ENCODE peak calls at places on chromosomes 11 and 22, in ten cellular contexts. One of them, this sample, is unnamed.

GRCh38 chr11:66689661-66690590 is 12.2 kb upstream of the RBM4B start:
- DNase-seq in K562: no peak
- DNase-seq in NCI-H460: no peak
- DNase-seq in stimulated activated CD8-positive, alpha-beta memory T cell treated with anti-CD3 and anti-CD28 coated beads, Interleukin-12 subunit alpha, Interleukin-12 subunit beta, amount 100 ng/mL, for 4 hours: no peak
- DNase-seq in AG08396: no peak
- DNase-seq in left lung: no peak
- DNase-seq in MCF 10A: no peak
- DNase-seq in stimulated activated CD4-positive, alpha-beta T cell treated with anti-CD3 and anti-CD28 coated beads, Interleukin-15, amount 100 ng/mL, for 1 hour: no peak
- DNase-seq in ELR: no peak
- DNase-seq in dorsolateral prefrontal cortex: no peak
- DNase-seq in this sample: no peak

GRCh38 chr22:49856766-49857618 is 3.3 kb downstream of the ZBED4 start:
- DNase-seq in K562: no peak
- DNase-seq in NCI-H460: no peak
- DNase-seq in stimulated activated CD8-positive, alpha-beta memory T cell treated with anti-CD3 and anti-CD28 coated beads, Interleukin-12 subunit alpha, Interleukin-12 subunit beta, amount 100 ng/mL, for 4 hours: no peak
- DNase-seq in AG08396: no peak
- DNase-seq in left lung: no peak
- DNase-seq in MCF 10A: no peak
- DNase-seq in stimulated activated CD4-positive, alpha-beta T cell treated with anti-CD3 and anti-CD28 coated beads, Interleukin-15, amount 100 ng/mL, for 1 hour: no peak
- DNase-seq in ELR: no peak
- DNase-seq in dorsolateral prefrontal cortex: no peak
- DNase-seq in this sample: no peak

GRCh38 chr11:115385211-115385610 is 119.0 kb downstream of the CADM1 start:
- DNase-seq in K562: no peak
- DNase-seq in NCI-H460: no peak
- DNase-seq in stimulated activated CD8-positive, alpha-beta memory T cell treated with anti-CD3 and anti-CD28 coated beads, Interleukin-12 subunit alpha, Interleukin-12 subunit beta, amount 100 ng/mL, for 4 hours: no peak
- DNase-seq in AG08396: no peak
- DNase-seq in left lung: no peak
- DNase-seq in MCF 10A: no peak
- DNase-seq in stimulated activated CD4-positive, alpha-beta T cell treated with anti-CD3 and anti-CD28 coated beads, Interleukin-15, amount 100 ng/mL, for 1 hour: no peak
- DNase-seq in ELR: no peak
- DNase-seq in dorsolateral prefrontal cortex: no peak
- DNase-seq in this sample: no peak

GRCh38 chr11:19311306-19312030 is 70.7 kb upstream of the E2F8 start:
- DNase-seq in K562: peak
- DNase-seq in NCI-H460: peak
- DNase-seq in stimulated activated CD8-positive, alpha-beta memory T cell treated with anti-CD3 and anti-CD28 coated beads, Interleukin-12 subunit alpha, Interleukin-12 subunit beta, amount 100 ng/mL, for 4 hours: no peak
- DNase-seq in AG08396: peak
- DNase-seq in left lung: peak
- DNase-seq in MCF 10A: peak
- DNase-seq in stimulated activated CD4-positive, alpha-beta T cell treated with anti-CD3 and anti-CD28 coated beads, Interleukin-15, amount 100 ng/mL, for 1 hour: no peak
- DNase-seq in ELR: peak
- DNase-seq in dorsolateral prefrontal cortex: peak
- DNase-seq in this sample: no peak

GRCh38 chr11:36534276-36534675 is 24.2 kb upstream of the TRAF6 start:
- DNase-seq in K562: no peak
- DNase-seq in NCI-H460: no peak
- DNase-seq in stimulated activated CD8-positive, alpha-beta memory T cell treated with anti-CD3 and anti-CD28 coated beads, Interleukin-12 subunit alpha, Interleukin-12 subunit beta, amount 100 ng/mL, for 4 hours: no peak
- DNase-seq in AG08396: no peak
- DNase-seq in left lung: no peak
- DNase-seq in MCF 10A: no peak
- DNase-seq in stimulated activated CD4-positive, alpha-beta T cell treated with anti-CD3 and anti-CD28 coated beads, Interleukin-15, amount 100 ng/mL, for 1 hour: no peak
- DNase-seq in ELR: peak
- DNase-seq in dorsolateral prefrontal cortex: no peak
- DNase-seq in this sample: no peak

GRCh38 chr11:2483426-2483825 is 38.6 kb downstream of the KCNQ1 start:
- DNase-seq in K562: no peak
- DNase-seq in NCI-H460: no peak
- DNase-seq in stimulated activated CD8-positive, alpha-beta memory T cell treated with anti-CD3 and anti-CD28 coated beads, Interleukin-12 subunit alpha, Interleukin-12 subunit beta, amount 100 ng/mL, for 4 hours: no peak
- DNase-seq in AG08396: no peak
- DNase-seq in left lung: no peak
- DNase-seq in MCF 10A: no peak
- DNase-seq in stimulated activated CD4-positive, alpha-beta T cell treated with anti-CD3 and anti-CD28 coated beads, Interleukin-15, amount 100 ng/mL, for 1 hour: no peak
- DNase-seq in ELR: no peak
- DNase-seq in dorsolateral prefrontal cortex: no peak
- DNase-seq in this sample: no peak

GRCh38 chr11:44409558-44410236 is 99.8 kb upstream of the ALX4 start:
- DNase-seq in K562: no peak
- DNase-seq in NCI-H460: no peak
- DNase-seq in stimulated activated CD8-positive, alpha-beta memory T cell treated with anti-CD3 and anti-CD28 coated beads, Interleukin-12 subunit alpha, Interleukin-12 subunit beta, amount 100 ng/mL, for 4 hours: no peak
- DNase-seq in AG08396: no peak
- DNase-seq in left lung: no peak
- DNase-seq in MCF 10A: no peak
- DNase-seq in stimulated activated CD4-positive, alpha-beta T cell treated with anti-CD3 and anti-CD28 coated beads, Interleukin-15, amount 100 ng/mL, for 1 hour: no peak
- DNase-seq in ELR: no peak
- DNase-seq in dorsolateral prefrontal cortex: no peak
- DNase-seq in this sample: no peak

GRCh38 chr11:504053-504993 is 2.7 kb downstream of the RNH1 start:
- DNase-seq in K562: peak
- DNase-seq in NCI-H460: no peak
- DNase-seq in stimulated activated CD8-positive, alpha-beta memory T cell treated with anti-CD3 and anti-CD28 coated beads, Interleukin-12 subunit alpha, Interleukin-12 subunit beta, amount 100 ng/mL, for 4 hours: no peak
- DNase-seq in AG08396: peak
- DNase-seq in left lung: no peak
- DNase-seq in MCF 10A: peak
- DNase-seq in stimulated activated CD4-positive, alpha-beta T cell treated with anti-CD3 and anti-CD28 coated beads, Interleukin-15, amount 100 ng/mL, for 1 hour: no peak
- DNase-seq in ELR: no peak
- DNase-seq in dorsolateral prefrontal cortex: no peak
- DNase-seq in this sample: no peak

GRCh38 chr11:96337541-96338530 is 5.2 kb downstream of the MAML2 start:
- DNase-seq in K562: peak
- DNase-seq in NCI-H460: no peak
- DNase-seq in stimulated activated CD8-positive, alpha-beta memory T cell treated with anti-CD3 and anti-CD28 coated beads, Interleukin-12 subunit alpha, Interleukin-12 subunit beta, amount 100 ng/mL, for 4 hours: no peak
- DNase-seq in AG08396: no peak
- DNase-seq in left lung: no peak
- DNase-seq in MCF 10A: no peak
- DNase-seq in stimulated activated CD4-positive, alpha-beta T cell treated with anti-CD3 and anti-CD28 coated beads, Interleukin-15, amount 100 ng/mL, for 1 hour: no peak
- DNase-seq in ELR: no peak
- DNase-seq in dorsolateral prefrontal cortex: no peak
- DNase-seq in this sample: no peak

GRCh38 chr11:13717331-13717730 is 48.9 kb downstream of the FAR1 start:
- DNase-seq in K562: peak
- DNase-seq in NCI-H460: no peak
- DNase-seq in stimulated activated CD8-positive, alpha-beta memory T cell treated with anti-CD3 and anti-CD28 coated beads, Interleukin-12 subunit alpha, Interleukin-12 subunit beta, amount 100 ng/mL, for 4 hours: no peak
- DNase-seq in AG08396: peak
- DNase-seq in left lung: no peak
- DNase-seq in MCF 10A: peak
- DNase-seq in stimulated activated CD4-positive, alpha-beta T cell treated with anti-CD3 and anti-CD28 coated beads, Interleukin-15, amount 100 ng/mL, for 1 hour: no peak
- DNase-seq in ELR: peak
- DNase-seq in dorsolateral prefrontal cortex: no peak
- DNase-seq in this sample: no peak

GRCh38 chr22:42768385-42769035 is 47.8 kb upstream of the A4GALT start:
- DNase-seq in K562: no peak
- DNase-seq in NCI-H460: no peak
- DNase-seq in stimulated activated CD8-positive, alpha-beta memory T cell treated with anti-CD3 and anti-CD28 coated beads, Interleukin-12 subunit alpha, Interleukin-12 subunit beta, amount 100 ng/mL, for 4 hours: no peak
- DNase-seq in AG08396: no peak
- DNase-seq in left lung: no peak
- DNase-seq in MCF 10A: peak
- DNase-seq in stimulated activated CD4-positive, alpha-beta T cell treated with anti-CD3 and anti-CD28 coated beads, Interleukin-15, amount 100 ng/mL, for 1 hour: no peak
- DNase-seq in ELR: no peak
- DNase-seq in dorsolateral prefrontal cortex: no peak
- DNase-seq in this sample: no peak

GRCh38 chr22:22210375-22210774 is 34.2 kb upstream of the VPREB1 start:
- DNase-seq in K562: no peak
- DNase-seq in NCI-H460: no peak
- DNase-seq in stimulated activated CD8-positive, alpha-beta memory T cell treated with anti-CD3 and anti-CD28 coated beads, Interleukin-12 subunit alpha, Interleukin-12 subunit beta, amount 100 ng/mL, for 4 hours: no peak
- DNase-seq in AG08396: peak
- DNase-seq in left lung: no peak
- DNase-seq in MCF 10A: peak
- DNase-seq in stimulated activated CD4-positive, alpha-beta T cell treated with anti-CD3 and anti-CD28 coated beads, Interleukin-15, amount 100 ng/mL, for 1 hour: peak
- DNase-seq in ELR: peak
- DNase-seq in dorsolateral prefrontal cortex: no peak
- DNase-seq in this sample: no peak

GRCh38 chr11:132886335-132886734 is 646.0 kb downstream of the OPCML start:
- DNase-seq in K562: no peak
- DNase-seq in NCI-H460: no peak
- DNase-seq in stimulated activated CD8-positive, alpha-beta memory T cell treated with anti-CD3 and anti-CD28 coated beads, Interleukin-12 subunit alpha, Interleukin-12 subunit beta, amount 100 ng/mL, for 4 hours: no peak
- DNase-seq in AG08396: peak
- DNase-seq in left lung: no peak
- DNase-seq in MCF 10A: no peak
- DNase-seq in stimulated activated CD4-positive, alpha-beta T cell treated with anti-CD3 and anti-CD28 coated beads, Interleukin-15, amount 100 ng/mL, for 1 hour: no peak
- DNase-seq in ELR: peak
- DNase-seq in dorsolateral prefrontal cortex: no peak
- DNase-seq in this sample: no peak

GRCh38 chr22:45638834-45639746 is 32.5 kb upstream of the ATXN10 start:
- DNase-seq in K562: peak
- DNase-seq in NCI-H460: peak
- DNase-seq in stimulated activated CD8-positive, alpha-beta memory T cell treated with anti-CD3 and anti-CD28 coated beads, Interleukin-12 subunit alpha, Interleukin-12 subunit beta, amount 100 ng/mL, for 4 hours: no peak
- DNase-seq in AG08396: no peak
- DNase-seq in left lung: peak
- DNase-seq in MCF 10A: peak
- DNase-seq in stimulated activated CD4-positive, alpha-beta T cell treated with anti-CD3 and anti-CD28 coated beads, Interleukin-15, amount 100 ng/mL, for 1 hour: no peak
- DNase-seq in ELR: peak
- DNase-seq in dorsolateral prefrontal cortex: no peak
- DNase-seq in this sample: no peak

GRCh38 chr11:127027000-127027399 is 26.4 kb upstream of the KIRREL3 start:
- DNase-seq in K562: no peak
- DNase-seq in NCI-H460: no peak
- DNase-seq in stimulated activated CD8-positive, alpha-beta memory T cell treated with anti-CD3 and anti-CD28 coated beads, Interleukin-12 subunit alpha, Interleukin-12 subunit beta, amount 100 ng/mL, for 4 hours: no peak
- DNase-seq in AG08396: no peak
- DNase-seq in left lung: no peak
- DNase-seq in MCF 10A: no peak
- DNase-seq in stimulated activated CD4-positive, alpha-beta T cell treated with anti-CD3 and anti-CD28 coated beads, Interleukin-15, amount 100 ng/mL, for 1 hour: no peak
- DNase-seq in ELR: no peak
- DNase-seq in dorsolateral prefrontal cortex: no peak
- DNase-seq in this sample: no peak

GRCh38 chr11:98107736-98108135 is 913.0 kb upstream of the CNTN5 start:
- DNase-seq in K562: no peak
- DNase-seq in NCI-H460: no peak
- DNase-seq in stimulated activated CD8-positive, alpha-beta memory T cell treated with anti-CD3 and anti-CD28 coated beads, Interleukin-12 subunit alpha, Interleukin-12 subunit beta, amount 100 ng/mL, for 4 hours: no peak
- DNase-seq in AG08396: no peak
- DNase-seq in left lung: no peak
- DNase-seq in MCF 10A: no peak
- DNase-seq in stimulated activated CD4-positive, alpha-beta T cell treated with anti-CD3 and anti-CD28 coated beads, Interleukin-15, amount 100 ng/mL, for 1 hour: no peak
- DNase-seq in ELR: peak
- DNase-seq in dorsolateral prefrontal cortex: no peak
- DNase-seq in this sample: no peak

GRCh38 chr11:126231725-126232459 is 20.3 kb downstream of the FAM118B start:
- DNase-seq in K562: no peak
- DNase-seq in NCI-H460: no peak
- DNase-seq in stimulated activated CD8-positive, alpha-beta memory T cell treated with anti-CD3 and anti-CD28 coated beads, Interleukin-12 subunit alpha, Interleukin-12 subunit beta, amount 100 ng/mL, for 4 hours: no peak
- DNase-seq in AG08396: no peak
- DNase-seq in left lung: no peak
- DNase-seq in MCF 10A: peak
- DNase-seq in stimulated activated CD4-positive, alpha-beta T cell treated with anti-CD3 and anti-CD28 coated beads, Interleukin-15, amount 100 ng/mL, for 1 hour: no peak
- DNase-seq in ELR: no peak
- DNase-seq in dorsolateral prefrontal cortex: no peak
- DNase-seq in this sample: no peak

GRCh38 chr22:31128156-31128555 is 5.4 kb downstream of the INPP5J start:
- DNase-seq in K562: no peak
- DNase-seq in NCI-H460: no peak
- DNase-seq in stimulated activated CD8-positive, alpha-beta memory T cell treated with anti-CD3 and anti-CD28 coated beads, Interleukin-12 subunit alpha, Interleukin-12 subunit beta, amount 100 ng/mL, for 4 hours: no peak
- DNase-seq in AG08396: no peak
- DNase-seq in left lung: no peak
- DNase-seq in MCF 10A: no peak
- DNase-seq in stimulated activated CD4-positive, alpha-beta T cell treated with anti-CD3 and anti-CD28 coated beads, Interleukin-15, amount 100 ng/mL, for 1 hour: no peak
- DNase-seq in ELR: no peak
- DNase-seq in dorsolateral prefrontal cortex: peak
- DNase-seq in this sample: no peak

GRCh38 chr22:32502346-32502745 is 27.7 kb downstream of the FBXO7 start:
- DNase-seq in K562: no peak
- DNase-seq in NCI-H460: no peak
- DNase-seq in stimulated activated CD8-positive, alpha-beta memory T cell treated with anti-CD3 and anti-CD28 coated beads, Interleukin-12 subunit alpha, Interleukin-12 subunit beta, amount 100 ng/mL, for 4 hours: no peak
- DNase-seq in AG08396: no peak
- DNase-seq in left lung: no peak
- DNase-seq in MCF 10A: no peak
- DNase-seq in stimulated activated CD4-positive, alpha-beta T cell treated with anti-CD3 and anti-CD28 coated beads, Interleukin-15, amount 100 ng/mL, for 1 hour: no peak
- DNase-seq in ELR: no peak
- DNase-seq in dorsolateral prefrontal cortex: no peak
- DNase-seq in this sample: no peak

GRCh38 chr22:22684605-22685561 is 40.5 kb downstream of the GGTLC2 start:
- DNase-seq in K562: peak
- DNase-seq in NCI-H460: no peak
- DNase-seq in stimulated activated CD8-positive, alpha-beta memory T cell treated with anti-CD3 and anti-CD28 coated beads, Interleukin-12 subunit alpha, Interleukin-12 subunit beta, amount 100 ng/mL, for 4 hours: no peak
- DNase-seq in AG08396: no peak
- DNase-seq in left lung: no peak
- DNase-seq in MCF 10A: peak
- DNase-seq in stimulated activated CD4-positive, alpha-beta T cell treated with anti-CD3 and anti-CD28 coated beads, Interleukin-15, amount 100 ng/mL, for 1 hour: no peak
- DNase-seq in ELR: peak
- DNase-seq in dorsolateral prefrontal cortex: no peak
- DNase-seq in this sample: no peak

GRCh38 chr11:74863410-74863809 is 85.5 kb downstream of the XRRA1 start:
- DNase-seq in K562: no peak
- DNase-seq in NCI-H460: no peak
- DNase-seq in stimulated activated CD8-positive, alpha-beta memory T cell treated with anti-CD3 and anti-CD28 coated beads, Interleukin-12 subunit alpha, Interleukin-12 subunit beta, amount 100 ng/mL, for 4 hours: no peak
- DNase-seq in AG08396: no peak
- DNase-seq in left lung: no peak
- DNase-seq in MCF 10A: no peak
- DNase-seq in stimulated activated CD4-positive, alpha-beta T cell treated with anti-CD3 and anti-CD28 coated beads, Interleukin-15, amount 100 ng/mL, for 1 hour: no peak
- DNase-seq in ELR: no peak
- DNase-seq in dorsolateral prefrontal cortex: no peak
- DNase-seq in this sample: no peak

GRCh38 chr11:67483901-67484665 is 1.3 kb downstream of the AIP start:
- DNase-seq in K562: peak
- DNase-seq in NCI-H460: no peak
- DNase-seq in stimulated activated CD8-positive, alpha-beta memory T cell treated with anti-CD3 and anti-CD28 coated beads, Interleukin-12 subunit alpha, Interleukin-12 subunit beta, amount 100 ng/mL, for 4 hours: no peak
- DNase-seq in AG08396: no peak
- DNase-seq in left lung: no peak
- DNase-seq in MCF 10A: no peak
- DNase-seq in stimulated activated CD4-positive, alpha-beta T cell treated with anti-CD3 and anti-CD28 coated beads, Interleukin-15, amount 100 ng/mL, for 1 hour: no peak
- DNase-seq in ELR: no peak
- DNase-seq in dorsolateral prefrontal cortex: no peak
- DNase-seq in this sample: no peak

GRCh38 chr11:77151804-77152513 is 23.9 kb downstream of the MYO7A start:
- DNase-seq in K562: no peak
- DNase-seq in NCI-H460: no peak
- DNase-seq in stimulated activated CD8-positive, alpha-beta memory T cell treated with anti-CD3 and anti-CD28 coated beads, Interleukin-12 subunit alpha, Interleukin-12 subunit beta, amount 100 ng/mL, for 4 hours: peak
- DNase-seq in AG08396: no peak
- DNase-seq in left lung: no peak
- DNase-seq in MCF 10A: no peak
- DNase-seq in stimulated activated CD4-positive, alpha-beta T cell treated with anti-CD3 and anti-CD28 coated beads, Interleukin-15, amount 100 ng/mL, for 1 hour: no peak
- DNase-seq in ELR: no peak
- DNase-seq in dorsolateral prefrontal cortex: no peak
- DNase-seq in this sample: no peak

GRCh38 chr11:31784645-31785044 is 26.5 kb downstream of the PAX6 start:
- DNase-seq in K562: no peak
- DNase-seq in NCI-H460: no peak
- DNase-seq in stimulated activated CD8-positive, alpha-beta memory T cell treated with anti-CD3 and anti-CD28 coated beads, Interleukin-12 subunit alpha, Interleukin-12 subunit beta, amount 100 ng/mL, for 4 hours: no peak
- DNase-seq in AG08396: no peak
- DNase-seq in left lung: no peak
- DNase-seq in MCF 10A: no peak
- DNase-seq in stimulated activated CD4-positive, alpha-beta T cell treated with anti-CD3 and anti-CD28 coated beads, Interleukin-15, amount 100 ng/mL, for 1 hour: no peak
- DNase-seq in ELR: no peak
- DNase-seq in dorsolateral prefrontal cortex: no peak
- DNase-seq in this sample: no peak

GRCh38 chr22:24938741-24939341 is 7.7 kb downstream of the LHFPL7 start:
- DNase-seq in K562: peak
- DNase-seq in NCI-H460: peak
- DNase-seq in stimulated activated CD8-positive, alpha-beta memory T cell treated with anti-CD3 and anti-CD28 coated beads, Interleukin-12 subunit alpha, Interleukin-12 subunit beta, amount 100 ng/mL, for 4 hours: no peak
- DNase-seq in AG08396: peak
- DNase-seq in left lung: no peak
- DNase-seq in MCF 10A: peak
- DNase-seq in stimulated activated CD4-positive, alpha-beta T cell treated with anti-CD3 and anti-CD28 coated beads, Interleukin-15, amount 100 ng/mL, for 1 hour: no peak
- DNase-seq in ELR: peak
- DNase-seq in dorsolateral prefrontal cortex: peak
- DNase-seq in this sample: peak

GRCh38 chr11:20367313-20367948 is 3.9 kb downstream of the HTATIP2 start:
- DNase-seq in K562: peak
- DNase-seq in NCI-H460: peak
- DNase-seq in stimulated activated CD8-positive, alpha-beta memory T cell treated with anti-CD3 and anti-CD28 coated beads, Interleukin-12 subunit alpha, Interleukin-12 subunit beta, amount 100 ng/mL, for 4 hours: peak
- DNase-seq in AG08396: peak
- DNase-seq in left lung: peak
- DNase-seq in MCF 10A: peak
- DNase-seq in stimulated activated CD4-positive, alpha-beta T cell treated with anti-CD3 and anti-CD28 coated beads, Interleukin-15, amount 100 ng/mL, for 1 hour: peak
- DNase-seq in ELR: peak
- DNase-seq in dorsolateral prefrontal cortex: peak
- DNase-seq in this sample: no peak